ENCODE peak calls at places on chromosomes 4 and X, in six cellular contexts. H is left ventricle myocardium inferior; F is SK-N-SH; Z is CD8-positive, alpha-beta T cell; M is cardiac muscle cell; V is tibial nerve. Y is an unnamed sample.

GRCh38 chr4:42761804-42762203 is 104.9 kb upstream of the ATP8A1 start:
- DNase-seq in H (no peak), F (no peak), Z (no peak), M (no peak), V (no peak), Y (no peak)

GRCh38 chr4:173990879-173991231 is 292.6 kb downstream of the FBXO8 start:
- DNase-seq in H (peak; percentile 76), F (peak; percentile 47), Z (no peak), M (peak; percentile 87), V (no peak), Y (no peak)

GRCh38 chr4:122747883-122748282 is 15.4 kb downstream of the BBS12 start:
- DNase-seq in H (no peak), F (no peak), Z (no peak), M (no peak), V (no peak), Y (no peak)

GRCh38 chr4:138555584-138555983 is 313.4 kb upstream of the SLC7A11 start:
- DNase-seq in H (no peak), F (no peak), Z (no peak), M (peak; percentile 22), V (no peak), Y (peak; percentile 29)

GRCh38 chrX:130339408-130340222 is at the start of gene SLC25A14:
- DNase-seq in H (peak; percentile 65), F (peak; percentile 74), Z (peak; percentile 74), M (peak; percentile 82), V (peak; percentile 33), Y (peak; percentile 75)

GRCh38 chrX:69109706-69110635 is 55.3 kb downstream of the PJA1 start:
- DNase-seq in H (no peak), F (no peak), Z (no peak), M (no peak), V (peak; percentile 13), Y (peak; percentile 59)

GRCh38 chrX:41276661-41277506 is 57.1 kb upstream of the DDX3X start:
- DNase-seq in H (no peak), F (no peak), Z (no peak), M (no peak), V (no peak), Y (no peak)

GRCh38 chr4:146329042-146329716 is 114.8 kb downstream of the REELD1 start:
- DNase-seq in H (no peak), F (no peak), Z (no peak), M (no peak), V (no peak), Y (no peak)

GRCh38 chrX:40097101-40097491 is 662 bp downstream of the BCOR start:
- DNase-seq in H (no peak), F (peak; percentile 56), Z (peak; percentile 39), M (no peak), V (no peak), Y (no peak)

GRCh38 chr4:158805628-158806471 is 37.0 kb downstream of the FNIP2 start:
- DNase-seq in H (no peak), F (peak; percentile 47), Z (no peak), M (peak; percentile 86), V (no peak), Y (peak; percentile 25)

GRCh38 chrX:80648023-80648422 is 161.7 kb downstream of the BRWD3 start:
- DNase-seq in H (no peak), F (peak; percentile 2), Z (no peak), M (peak; percentile 21), V (no peak), Y (peak; percentile 0)

GRCh38 chr4:98516042-98516440 is 142.4 kb downstream of the TSPAN5 start:
- DNase-seq in H (no peak), F (no peak), Z (no peak), M (no peak), V (no peak), Y (no peak)

GRCh38 chrX:119695535-119696050 is 2.6 kb upstream of the SEPTIN6 start:
- DNase-seq in H (no peak), F (no peak), Z (no peak), M (no peak), V (no peak), Y (no peak)

GRCh38 chr4:56434599-56435000 is 815 bp downstream of the PPAT start:
- DNase-seq in H (no peak), F (no peak), Z (no peak), M (peak; percentile 82), V (no peak), Y (no peak)

GRCh38 chr4:178814908-178815307 is 1372.7 kb upstream of the AGA start:
- DNase-seq in H (no peak), F (no peak), Z (no peak), M (no peak), V (no peak), Y (no peak)

GRCh38 chr4:54400802-54401201 is 171.7 kb downstream of the PDGFRA start:
- DNase-seq in H (no peak), F (no peak), Z (no peak), M (no peak), V (no peak), Y (no peak)

GRCh38 chrX:150958177-150958576 is 25.0 kb upstream of the HMGB3 start:
- DNase-seq in H (no peak), F (no peak), Z (no peak), M (no peak), V (no peak), Y (no peak)

GRCh38 chrX:103330601-103331397 is 760 bp downstream of the TCEAL7 start:
- DNase-seq in H (no peak), F (peak; percentile 56), Z (no peak), M (peak; percentile 20), V (no peak), Y (no peak)

GRCh38 chr4:93147524-93148212 is 680.9 kb upstream of the ATOH1 start:
- DNase-seq in H (no peak), F (no peak), Z (no peak), M (no peak), V (no peak), Y (no peak)

GRCh38 chrX:3271485-3272186 is 74.8 kb downstream of the MXRA5 start:
- DNase-seq in H (no peak), F (no peak), Z (no peak), M (no peak), V (no peak), Y (no peak)

GRCh38 chr4:10011885-10012284 is 9.4 kb downstream of the SLC2A9 start:
- DNase-seq in H (no peak), F (no peak), Z (no peak), M (no peak), V (no peak), Y (no peak)

GRCh38 chrX:101931104-101931493 is 728 bp downstream of the ZMAT1 start:
- DNase-seq in H (no peak), F (peak; percentile 23), Z (no peak), M (no peak), V (no peak), Y (no peak)

GRCh38 chrX:8284131-8284530 is 113.1 kb upstream of the VCX2 start:
- DNase-seq in H (no peak), F (no peak), Z (no peak), M (no peak), V (no peak), Y (no peak)

GRCh38 chr4:135777386-135777785 is 1575.8 kb upstream of the PABPC4L start:
- DNase-seq in H (no peak), F (no peak), Z (no peak), M (no peak), V (no peak), Y (no peak)

GRCh38 chr4:1048781-1049590 is 37.6 kb downstream of the FGFRL1 start:
- DNase-seq in H (peak; percentile 9), F (peak; percentile 24), Z (peak; percentile 14), M (no peak), V (no peak), Y (peak; percentile 29)

GRCh38 chrX:150362599-150363481 is at the start of gene MAMLD1:
- DNase-seq in H (peak; percentile 75), F (peak; percentile 53), Z (peak; percentile 56), M (peak; percentile 37), V (peak; percentile 56), Y (no peak)

GRCh38 chr4:82969414-82969813 is 41.2 kb downstream of the LIN54 start:
- DNase-seq in H (no peak), F (no peak), Z (no peak), M (no peak), V (no peak), Y (no peak)

GRCh38 chrX:12497832-12498591 is 293.2 kb upstream of the PRPS2 start:
- DNase-seq in H (no peak), F (peak; percentile 25), Z (no peak), M (peak; percentile 2), V (no peak), Y (no peak)

GRCh38 chr4:11223261-11223660 is 205.4 kb downstream of the HS3ST1 start:
- DNase-seq in H (no peak), F (no peak), Z (no peak), M (no peak), V (no peak), Y (no peak)

GRCh38 chrX:107733686-107734085 is 41.9 kb downstream of the TSC22D3 start:
- DNase-seq in H (no peak), F (no peak), Z (no peak), M (no peak), V (no peak), Y (no peak)
- H3K4me1 ChIP-seq in H (peaks cover 91% of the 10 kb centered on the region), F (peaks cover 3% of the 10 kb centered on the region), Z (peaks cover under 1% of the 10 kb centered on the region), M (peaks cover 55% of the 10 kb centered on the region), V (no peaks in the 10 kb centered on the region), Y (no peaks in the 10 kb centered on the region)

GRCh38 chr4:169745291-169745690 is 12.5 kb downstream of the HPF1 start:
- DNase-seq in H (no peak), F (no peak), Z (no peak), M (no peak), V (no peak), Y (no peak)

GRCh38 chr4:169744601-169745000 is 13.1 kb downstream of the HPF1 start:
- DNase-seq in H (no peak), F (no peak), Z (no peak), M (no peak), V (no peak), Y (no peak)

GRCh38 chr4:169741569-169741968 is 16.2 kb downstream of the HPF1 start:
- DNase-seq in H (no peak), F (no peak), Z (no peak), M (no peak), V (no peak), Y (no peak)
- H3K36me3 ChIP-seq in H (peaks cover 59% of the 10 kb centered on the region), F (peaks cover 32% of the 10 kb centered on the region), Z (no peaks in the 10 kb centered on the region), M (peaks cover 9% of the 10 kb centered on the region), V (no peaks in the 10 kb centered on the region), Y (no peaks in the 10 kb centered on the region)

GRCh38 chr4:162461952-162462351 is 298.2 kb upstream of the FSTL5 start:
- DNase-seq in H (no peak), F (peak; percentile 3), Z (no peak), M (no peak), V (no peak), Y (no peak)
- TF ChIP-seq CTCF in H (peak; percentile 50), F (peak; percentile 46), Z (no peak), M (no peak), V (no peak), Y (no peak)

GRCh38 chr4:2848449-2848848 is 4.8 kb downstream of the ADD1 start:
- DNase-seq in H (no peak), F (no peak), Z (no peak), M (no peak), V (no peak), Y (no peak)

GRCh38 chr4:2849267-2850140 is 5.9 kb downstream of the ADD1 start:
- DNase-seq in H (no peak), F (no peak), Z (no peak), M (no peak), V (no peak), Y (peak; percentile 60)

GRCh38 chr4:2843909-2844584 is 403 bp downstream of the ADD1 start:
- DNase-seq in H (peak; percentile 61), F (peak; percentile 79), Z (no peak), M (peak; percentile 78), V (no peak), Y (peak; percentile 68)

GRCh38 chr4:2846172-2846571 is 2.5 kb downstream of the ADD1 start:
- DNase-seq in H (no peak), F (no peak), Z (no peak), M (no peak), V (no peak), Y (no peak)

GRCh38 chr4:2847297-2847871 is 3.7 kb downstream of the ADD1 start:
- DNase-seq in H (no peak), F (no peak), Z (no peak), M (no peak), V (no peak), Y (no peak)
- H3K4me1 ChIP-seq in H (peaks cover 86% of the 10 kb centered on the region), F (peaks cover 16% of the 10 kb centered on the region), Z (peaks cover 63% of the 10 kb centered on the region), M (peaks cover 18% of the 10 kb centered on the region), V (no peaks in the 10 kb centered on the region), Y (peaks cover 39% of the 10 kb centered on the region)

Y was measured in Caco-2.